ENCODE peak calls at places on chromosomes 2 and 18, in five cellular contexts. J, G, B, F and D are unnamed samples. For H3K4me1 and H3K9me3, the result is how much of the 10 kb centered on the place peaks cover.

GRCh38 chr18:4636957-4637356 is 181.8 kb upstream of the DLGAP1 start:
- DNase-seq in B (peak), J (no peak), F (no peak), G (no peak), D (no peak)

GRCh38 chr2:177169810-177170514 is 42.6 kb upstream of the HNRNPA3 start:
- DNase-seq in B (peak), F (no peak), G (no peak), J (no peak), D (no peak)

GRCh38 chr2:241801611-241802420 is 7.2 kb upstream of the NEU4 start:
- DNase-seq in J (no peak), B (no peak), F (no peak), G (peak), D (no peak)

GRCh38 chr2:28643911-28644334 is 107.7 kb upstream of the PPP1CB start:
- DNase-seq in B (peak), J (no peak), G (peak), F (no peak), D (no peak)

GRCh38 chr2:101026253-101026701 is 24.2 kb downstream of the RPL31 start:
- DNase-seq in F (no peak), G (no peak), B (no peak), J (no peak), D (no peak)

GRCh38 chr2:80145499-80145898 is 159.1 kb downstream of the LRRTM1 start:
- DNase-seq in J (no peak), F (no peak), G (no peak), B (no peak), D (no peak)

GRCh38 chr2:137229834-137230233 is 464.5 kb downstream of the THSD7B start:
- DNase-seq in F (no peak), J (no peak), B (no peak), G (no peak), D (no peak)

GRCh38 chr2:239312741-239313246 is 88.0 kb downstream of the HDAC4 start:
- DNase-seq in J (no peak), G (peak), F (no peak), B (no peak), D (no peak)

GRCh38 chr2:108621689-108622681 is 87.7 kb downstream of the LIMS1 start:
- DNase-seq in B (no peak), J (no peak), G (no peak), F (no peak), D (no peak)

GRCh38 chr2:183665403-183665802 is 541.2 kb downstream of the NUP35 start:
- DNase-seq in J (no peak), G (peak), B (no peak), F (no peak), D (no peak)

GRCh38 chr2:9465170-9465569 is 9.2 kb upstream of the IAH1 start:
- DNase-seq in J (no peak), B (no peak), F (no peak), G (no peak), D (no peak)

GRCh38 chr2:239577913-239578312 is 177.1 kb upstream of the HDAC4 start:
- DNase-seq in J (no peak), B (no peak), G (no peak), F (no peak), D (no peak)

GRCh38 chr2:127636248-127637235 is 9.4 kb upstream of the GPR17 start:
- DNase-seq in J (no peak), B (no peak), G (peak), F (no peak), D (no peak)

GRCh38 chr2:127637725-127638252 is 8.2 kb upstream of the GPR17 start:
- DNase-seq in B (peak), J (peak), G (no peak), F (no peak), D (no peak)

GRCh38 chr2:127635380-127636237 is 10.3 kb upstream of the GPR17 start:
- DNase-seq in G (no peak), F (no peak), J (no peak), B (no peak), D (no peak)

GRCh38 chr2:127638361-127639110 is 7.4 kb upstream of the GPR17 start:
- DNase-seq in F (no peak), G (no peak), B (peak), J (no peak), D (no peak)

GRCh38 chr2:127637236-127637630 is 8.7 kb upstream of the GPR17 start:
- DNase-seq in F (no peak), J (no peak), B (no peak), G (no peak), D (no peak)
- H3K4me1 ChIP-seq in F (under half), J (under half), B (under half), G (under half), D (half or more)

GRCh38 chr2:188599140-188599539 is 307.5 kb downstream of the GULP1 start:
- DNase-seq in B (no peak), G (no peak), J (no peak), F (no peak), D (no peak)
- H3K27ac ChIP-seq in B (no peak), G (peak), J (peak), F (peak), D (no peak)

DNA sequence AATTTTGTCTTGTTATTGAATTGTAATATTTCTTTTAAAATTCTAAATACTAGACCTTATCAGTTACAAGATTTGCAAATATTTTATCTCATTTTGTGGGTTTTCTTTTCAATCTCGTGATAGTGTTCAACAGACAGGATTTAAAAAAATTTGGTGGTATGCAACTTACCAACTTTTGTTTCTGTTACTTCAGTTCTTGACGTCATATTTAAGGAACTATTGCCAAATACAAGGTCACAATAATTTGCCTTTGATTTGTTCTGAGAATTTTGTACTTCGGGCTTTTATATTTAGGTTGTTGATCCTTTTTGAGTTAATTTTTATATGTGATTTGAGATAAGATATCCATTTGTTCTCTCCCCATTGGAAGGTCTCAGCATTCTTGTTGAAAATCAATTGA is 876.6 kb downstream of the DCDC2C start:
- DNase-seq in F (no peak), G (no peak), B (no peak), J (no peak), D (no peak)
- H3K9me3 ChIP-seq in F (under half), G (under half), B (under half), J (under half), D (under half)

DNA sequence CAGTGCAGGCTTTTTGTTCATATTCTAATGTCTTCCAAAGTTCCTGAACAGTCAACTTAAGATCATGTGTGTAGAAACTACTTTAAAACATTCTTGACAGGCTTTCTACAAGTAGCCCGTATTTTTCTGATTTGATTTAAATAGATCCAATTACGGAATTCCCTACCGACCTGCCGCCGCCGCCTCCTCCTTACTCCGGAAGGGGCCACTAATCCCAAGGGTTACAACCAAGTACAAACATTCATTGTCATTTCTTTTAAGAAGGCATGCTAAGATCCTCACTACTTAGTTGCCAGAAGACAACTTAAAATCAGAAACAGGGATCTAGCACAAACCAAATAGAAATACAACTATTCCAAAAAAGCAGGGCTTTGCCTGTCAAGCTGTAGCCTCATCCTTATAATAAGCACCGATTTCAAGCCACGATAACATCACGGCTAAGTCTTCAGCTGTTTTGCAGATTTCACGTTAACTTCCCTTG is 775 bp downstream of the WDR33 start:
- DNase-seq in B (peak), G (peak), J (peak), F (no peak), D (no peak)
- H3K4me1 ChIP-seq in B (under half), G (under half), J (under half), F (under half), D (under half)

GRCh38 chr2:68475110-68475509 is 7.7 kb downstream of the APLF start:
- DNase-seq in B (peak), J (no peak), G (no peak), F (no peak), D (no peak)
- H3K27ac ChIP-seq in B (no peak), J (no peak), G (no peak), F (no peak), D (no peak)

GRCh38 chr2:89821455-89821945 is 1130.0 kb downstream of the RPIA start:
- DNase-seq in J (no peak), F (no peak), B (no peak), G (no peak), D (no peak)

GRCh38 chr2:89818873-89819272 is 1127.4 kb downstream of the RPIA start:
- DNase-seq in G (no peak), B (no peak), F (no peak), J (no peak), D (no peak)

GRCh38 chr2:89819809-89820208 is 1128.3 kb downstream of the RPIA start:
- DNase-seq in J (no peak), F (no peak), G (no peak), B (no peak), D (no peak)

GRCh38 chr2:89823556-89823955 is 1132.1 kb downstream of the RPIA start:
- DNase-seq in B (no peak), F (no peak), G (no peak), J (no peak), D (no peak)

DNA sequence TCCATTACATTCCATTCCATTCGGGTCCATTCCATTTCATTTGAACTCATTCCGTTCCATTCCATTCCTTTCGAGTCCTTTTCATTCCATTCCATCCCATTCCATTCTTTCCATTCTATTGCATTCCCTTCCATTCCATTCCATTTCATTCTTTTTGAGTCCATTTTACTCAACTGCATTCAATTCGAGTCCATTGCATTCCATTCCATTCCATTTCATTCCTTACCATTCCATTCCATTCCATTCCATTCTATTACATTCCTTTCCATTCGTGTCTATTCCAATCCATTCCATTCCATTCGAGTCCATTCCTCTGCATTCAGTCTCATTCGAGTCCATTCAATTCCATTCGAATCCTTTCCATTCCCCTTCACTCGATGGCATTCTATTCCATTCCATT is 1128.8 kb downstream of the RPIA start:
- DNase-seq in J (no peak), B (no peak), G (no peak), F (no peak), D (no peak)
- H3K9me3 ChIP-seq in J (under half), B (half or more), G (under half), F (under half), D (under half)

GRCh38 chr18:55396979-55397378 is 191.0 kb downstream of the TCF4 start:
- DNase-seq in G (no peak), F (no peak), J (no peak), B (no peak), D (no peak)

GRCh38 chr18:55401275-55401620 is 186.7 kb downstream of the TCF4 start:
- DNase-seq in J (no peak), G (no peak), B (no peak), F (no peak), D (no peak)

GRCh38 chr18:55396267-55396905 is 191.6 kb downstream of the TCF4 start:
- DNase-seq in J (no peak), B (no peak), F (no peak), G (no peak), D (no peak)

GRCh38 chr18:55400590-55401274 is 187.3 kb downstream of the TCF4 start:
- DNase-seq in G (no peak), J (no peak), B (no peak), F (no peak), D (no peak)

GRCh38 chr18:55398858-55399257 is 189.1 kb downstream of the TCF4 start:
- DNase-seq in F (no peak), G (no peak), B (no peak), J (no peak), D (no peak)
- H3K4me1 ChIP-seq in F (under half), G (under half), B (under half), J (under half), D (under half)

GRCh38 chr2:86225581-86225980 is 26.3 kb downstream of the MRPL35 start:
- DNase-seq in B (no peak), J (no peak), F (no peak), G (peak), D (peak)

GRCh38 chr2:86224645-86225355 is 25.5 kb downstream of the MRPL35 start:
- DNase-seq in F (no peak), G (no peak), J (no peak), B (no peak), D (no peak)

GRCh38 chr2:86223098-86223681 is 23.9 kb downstream of the MRPL35 start:
- DNase-seq in F (no peak), J (no peak), G (peak), B (no peak), D (no peak)

GRCh38 chr2:86226069-86226468 is 26.8 kb downstream of the MRPL35 start:
- DNase-seq in G (no peak), J (no peak), B (no peak), F (no peak), D (no peak)

GRCh38 chr2:86223682-86224560 is 24.7 kb downstream of the MRPL35 start:
- DNase-seq in G (no peak), J (no peak), B (no peak), F (no peak), D (no peak)
- H3K27ac ChIP-seq in G (peak), J (no peak), B (no peak), F (peak), D (no peak)

GRCh38 chr18:44133483-44133882 is 547.2 kb upstream of the SETBP1 start:
- DNase-seq in F (no peak), J (no peak), G (no peak), B (no peak), D (no peak)
- H3K9me3 ChIP-seq in F (under half), J (under half), G (under half), B (under half), D (under half)

GRCh38 chr2:54609647-54610046 is 113.8 kb upstream of the EML6 start:
- DNase-seq in J (no peak), B (no peak), G (no peak), F (no peak), D (no peak)

GRCh38 chr2:54610700-54611099 is 112.8 kb upstream of the EML6 start:
- DNase-seq in J (no peak), G (no peak), B (no peak), F (no peak), D (no peak)

GRCh38 chr2:54608224-54608623 is 115.2 kb upstream of the EML6 start:
- DNase-seq in G (no peak), B (no peak), F (no peak), J (no peak), D (no peak)

GRCh38 chr2:54611830-54612545 is 111.5 kb upstream of the EML6 start:
- DNase-seq in J (no peak), B (no peak), G (no peak), F (no peak), D (no peak)

GRCh38 chr2:54609241-54609640 is 114.2 kb upstream of the EML6 start:
- DNase-seq in G (no peak), F (no peak), J (no peak), B (no peak), D (no peak)
- H3K4me1 ChIP-seq in G (under half), F (under half), J (half or more), B (under half), D (under half)